ENCODE peak calls at places on chromosomes 3 and 15, in ten cellular contexts. D, B, G, U, H, J, O, S, Z and L are unnamed samples.

GRCh38 chr15:63933522-63933921 is 99.8 kb upstream of the HERC1 start:
- DNase-seq in D (peak), B (no peak), G (no peak), U (no peak), H (no peak), J (no peak), O (no peak), S (no peak), Z (no peak), L (no peak)

GRCh38 chr15:51322622-51323296 is 15.6 kb downstream of the CYP19A1 start:
- DNase-seq in D (no peak), B (no peak), G (no peak), U (no peak), H (no peak), J (peak), O (peak), S (no peak), Z (no peak), L (no peak)

GRCh38 chr15:62121273-62122015 is 43.6 kb downstream of the C2CD4B start:
- DNase-seq in D (no peak), B (no peak), G (no peak), U (no peak), H (no peak), J (no peak), O (no peak), S (no peak), Z (no peak), L (no peak)

GRCh38 chr15:70025413-70026296 is 72.1 kb downstream of the TLE3 start:
- DNase-seq in D (no peak), B (no peak), G (no peak), U (no peak), H (no peak), J (peak), O (no peak), S (no peak), Z (no peak), L (no peak)

GRCh38 chr15:96352594-96353377 is 22.3 kb downstream of the NR2F2 start:
- DNase-seq in D (no peak), B (no peak), G (no peak), U (no peak), H (no peak), J (no peak), O (no peak), S (no peak), Z (no peak), L (no peak)

GRCh38 chr3:65978116-65978515 is 60.6 kb downstream of the MAGI1 start:
- DNase-seq in D (no peak), B (no peak), G (no peak), U (no peak), H (no peak), J (peak), O (no peak), S (no peak), Z (no peak), L (no peak)

GRCh38 chr3:136042608-136043221 is 77.2 kb downstream of the PPP2R3A start:
- DNase-seq in D (peak), B (no peak), G (no peak), U (peak), H (no peak), J (peak), O (no peak), S (peak), Z (peak), L (peak)

GRCh38 chr3:146465713-146466465 is 3.5 kb downstream of the PLSCR2 start:
- DNase-seq in D (no peak), B (no peak), G (no peak), U (no peak), H (no peak), J (no peak), O (no peak), S (no peak), Z (no peak), L (no peak)

GRCh38 chr3:10196389-10197052 is 31.8 kb downstream of the IRAK2 start:
- DNase-seq in D (no peak), B (no peak), G (peak), U (no peak), H (peak), J (peak), O (peak), S (no peak), Z (no peak), L (peak)

GRCh38 chr15:35374661-35375060 is 171.3 kb downstream of the DPH6 start:
- DNase-seq in D (no peak), B (no peak), G (no peak), U (no peak), H (no peak), J (no peak), O (no peak), S (no peak), Z (no peak), L (no peak)

GRCh38 chr15:70358011-70358819 is 260.5 kb upstream of the TLE3 start:
- DNase-seq in D (no peak), B (no peak), G (peak), U (no peak), H (no peak), J (no peak), O (no peak), S (no peak), Z (no peak), L (no peak)

GRCh38 chr3:136141296-136141785 is 54.8 kb downstream of the MSL2 start:
- DNase-seq in D (no peak), B (no peak), G (no peak), U (no peak), H (no peak), J (no peak), O (no peak), S (no peak), Z (no peak), L (no peak)

GRCh38 chr3:170021083-170021482 is 16.7 kb upstream of the GPR160 start:
- DNase-seq in D (no peak), B (no peak), G (no peak), U (no peak), H (no peak), J (no peak), O (no peak), S (no peak), Z (no peak), L (no peak)

GRCh38 chr15:26772588-26773484 is at the start of gene GABRB3:
- DNase-seq in D (no peak), B (peak), G (no peak), U (peak), H (peak), J (no peak), O (no peak), S (peak), Z (peak), L (no peak)

GRCh38 chr3:11641683-11642407 is 1.9 kb downstream of the VGLL4 start:
- DNase-seq in D (peak), B (no peak), G (no peak), U (no peak), H (no peak), J (peak), O (no peak), S (no peak), Z (peak), L (no peak)

GRCh38 chr15:40055576-40056293 is 16.8 kb upstream of the SRP14 start:
- DNase-seq in D (no peak), B (no peak), G (peak), U (no peak), H (no peak), J (no peak), O (no peak), S (no peak), Z (peak), L (no peak)

GRCh38 chr3:181955566-181955965 is 243.8 kb downstream of the SOX2 start:
- DNase-seq in D (no peak), B (no peak), G (no peak), U (no peak), H (no peak), J (no peak), O (peak), S (no peak), Z (no peak), L (no peak)

GRCh38 chr15:45589296-45589695 is 2.1 kb downstream of the BLOC1S6 start:
- DNase-seq in D (no peak), B (no peak), G (no peak), U (no peak), H (no peak), J (peak), O (no peak), S (no peak), Z (no peak), L (no peak)

GRCh38 chr3:14152233-14152962 is 26.0 kb downstream of the XPC start:
- DNase-seq in D (no peak), B (no peak), G (peak), U (no peak), H (no peak), J (no peak), O (no peak), S (no peak), Z (no peak), L (no peak)

GRCh38 chr15:50262533-50262932 is 3.0 kb downstream of the HDC start:
- DNase-seq in D (no peak), B (no peak), G (peak), U (no peak), H (peak), J (no peak), O (peak), S (no peak), Z (no peak), L (no peak)

GRCh38 chr3:184144505-184144904 is 9.3 kb downstream of the EIF2B5 start:
- DNase-seq in D (no peak), B (no peak), G (no peak), U (no peak), H (no peak), J (no peak), O (no peak), S (no peak), Z (no peak), L (no peak)

GRCh38 chr3:54355795-54356194 is 233.4 kb downstream of the CACNA2D3 start:
- DNase-seq in D (peak), B (no peak), G (no peak), U (no peak), H (no peak), J (no peak), O (no peak), S (no peak), Z (no peak), L (no peak)

GRCh38 chr3:37653466-37653865 is 208.2 kb upstream of the CTDSPL start:
- DNase-seq in D (no peak), B (no peak), G (no peak), U (no peak), H (no peak), J (no peak), O (no peak), S (no peak), Z (no peak), L (no peak)

GRCh38 chr15:33778911-33779310 is 189.4 kb upstream of the CHRM5 start:
- DNase-seq in D (no peak), B (no peak), G (no peak), U (no peak), H (no peak), J (no peak), O (no peak), S (no peak), Z (no peak), L (no peak)

GRCh38 chr3:115280531-115280930 is 133.4 kb upstream of the ZBTB20 start:
- DNase-seq in D (no peak), B (no peak), G (no peak), U (no peak), H (no peak), J (peak), O (no peak), S (no peak), Z (no peak), L (no peak)

GRCh38 chr3:48466386-48467109 is 20.0 kb downstream of the ATRIP start:
- DNase-seq in D (no peak), B (no peak), G (no peak), U (no peak), H (peak), J (no peak), O (peak), S (no peak), Z (no peak), L (no peak)

GRCh38 chr3:154126651-154127050 is 5.5 kb downstream of the ARHGEF26 start:
- DNase-seq in D (no peak), B (no peak), G (no peak), U (no peak), H (no peak), J (no peak), O (no peak), S (no peak), Z (no peak), L (no peak)

GRCh38 chr3:71693641-71694040 is 31.6 kb downstream of the EIF4E3 start:
- DNase-seq in D (no peak), B (no peak), G (no peak), U (no peak), H (no peak), J (no peak), O (no peak), S (no peak), Z (no peak), L (no peak)

GRCh38 chr3:106943071-106943470 is 434.2 kb upstream of the CCDC54 start:
- DNase-seq in D (no peak), B (no peak), G (no peak), U (no peak), H (no peak), J (peak), O (no peak), S (no peak), Z (no peak), L (no peak)

GRCh38 chr3:55014081-55014480 is 86.2 kb upstream of the LRTM1 start:
- DNase-seq in D (peak), B (no peak), G (no peak), U (no peak), H (no peak), J (no peak), O (no peak), S (no peak), Z (no peak), L (no peak)

GRCh38 chr3:76554717-76555116 is 485.2 kb upstream of the ROBO2 start:
- DNase-seq in D (no peak), B (no peak), G (no peak), U (no peak), H (no peak), J (no peak), O (no peak), S (no peak), Z (no peak), L (peak)